ENCODE peak calls at places on chromosomes 7 and 10, in six cellular contexts. J is transverse colon, V is tibial nerve, G is uterus, E is heart left ventricle, K is prostate gland. F is an unnamed sample.

GRCh38 chr10:109889867-109890266 is 33.4 kb downstream of the XPNPEP1 start:
- DNase-seq in V (no peak), E (no peak), K (no peak), G (no peak), J (no peak), F (no peak)

GRCh38 chr7:115183431-115184057 is 261.6 kb downstream of the MDFIC start:
- DNase-seq in E (no peak), G (no peak), K (no peak), V (no peak), J (no peak), F (no peak)

GRCh38 chr7:85186083-85186520 is 754 bp downstream of the SEMA3D start:
- DNase-seq in K (peak), J (peak), V (no peak), E (no peak), G (no peak), F (no peak)

GRCh38 chr7:83872501-83872900 is 223.6 kb upstream of the SEMA3E start:
- DNase-seq in G (no peak), V (no peak), E (no peak), J (no peak), K (no peak), F (no peak)

GRCh38 chr10:93465806-93466675 is 16.1 kb downstream of the MYOF start:
- DNase-seq in V (peak), G (peak), E (peak), K (peak), J (peak), F (peak)

GRCh38 chr10:71835671-71836593 is 15.1 kb downstream of the PSAP start:
- DNase-seq in V (peak), E (peak), J (peak), G (peak), K (no peak), F (peak)

GRCh38 chr10:117431160-117431559 is 55.9 kb upstream of the PDZD8 start:
- DNase-seq in V (no peak), K (no peak), G (no peak), J (no peak), E (no peak), F (no peak)

GRCh38 chr7:106456339-106456738 is 171.6 kb upstream of the NAMPT start:
- DNase-seq in G (no peak), E (no peak), J (no peak), V (no peak), K (no peak), F (no peak)

GRCh38 chr7:94069154-94069739 is 65.1 kb upstream of the BET1 start:
- DNase-seq in G (no peak), V (no peak), K (no peak), J (no peak), E (no peak), F (no peak)

GRCh38 chr7:114539575-114539974 is 125.0 kb downstream of the FOXP2 start:
- DNase-seq in J (peak), E (no peak), V (no peak), G (no peak), K (no peak), F (no peak)

GRCh38 chr10:104642001-104642270 is 846 bp downstream of the SORCS3 start:
- DNase-seq in K (no peak), G (no peak), V (no peak), E (no peak), J (no peak), F (no peak)

GRCh38 chr7:74138945-74139843 is 35.0 kb upstream of the EIF4H start:
- DNase-seq in E (no peak), K (no peak), V (no peak), G (no peak), J (no peak), F (no peak)

GRCh38 chr10:74525885-74526284 is 300.5 kb upstream of the KAT6B start:
- DNase-seq in J (no peak), K (no peak), E (no peak), V (no peak), G (no peak), F (no peak)

GRCh38 chr10:59337254-59337653 is 25.1 kb downstream of the FAM13C start:
- DNase-seq in V (no peak), K (peak), E (peak), J (peak), G (no peak), F (no peak)

DNA sequence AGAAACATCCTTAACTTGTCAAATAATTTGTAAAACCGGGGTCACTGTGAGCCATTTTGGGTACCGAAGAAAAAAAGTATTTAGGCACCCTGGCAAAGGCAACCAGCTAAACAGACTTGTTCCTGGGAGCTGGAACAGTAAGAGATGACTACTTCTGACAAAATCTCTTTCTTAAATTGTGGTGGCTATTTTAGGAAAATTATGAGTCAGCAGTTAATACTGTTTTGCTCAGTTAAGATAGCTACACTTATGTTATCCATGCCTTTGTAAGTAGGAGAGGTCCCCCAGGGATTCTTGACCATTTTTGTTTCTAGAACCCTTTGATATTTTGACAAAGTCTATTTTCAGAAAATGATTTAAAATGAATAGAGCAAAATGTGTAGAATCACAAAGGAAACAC is 68.7 kb downstream of the TAX1BP1 start:
- DNase-seq in V (no peak), K (no peak), J (no peak), G (no peak), E (no peak), F (no peak)
- H3K27ac ChIP-seq in V (no peak), K (no peak), J (no peak), G (no peak), E (peak), F (no peak)

DNA sequence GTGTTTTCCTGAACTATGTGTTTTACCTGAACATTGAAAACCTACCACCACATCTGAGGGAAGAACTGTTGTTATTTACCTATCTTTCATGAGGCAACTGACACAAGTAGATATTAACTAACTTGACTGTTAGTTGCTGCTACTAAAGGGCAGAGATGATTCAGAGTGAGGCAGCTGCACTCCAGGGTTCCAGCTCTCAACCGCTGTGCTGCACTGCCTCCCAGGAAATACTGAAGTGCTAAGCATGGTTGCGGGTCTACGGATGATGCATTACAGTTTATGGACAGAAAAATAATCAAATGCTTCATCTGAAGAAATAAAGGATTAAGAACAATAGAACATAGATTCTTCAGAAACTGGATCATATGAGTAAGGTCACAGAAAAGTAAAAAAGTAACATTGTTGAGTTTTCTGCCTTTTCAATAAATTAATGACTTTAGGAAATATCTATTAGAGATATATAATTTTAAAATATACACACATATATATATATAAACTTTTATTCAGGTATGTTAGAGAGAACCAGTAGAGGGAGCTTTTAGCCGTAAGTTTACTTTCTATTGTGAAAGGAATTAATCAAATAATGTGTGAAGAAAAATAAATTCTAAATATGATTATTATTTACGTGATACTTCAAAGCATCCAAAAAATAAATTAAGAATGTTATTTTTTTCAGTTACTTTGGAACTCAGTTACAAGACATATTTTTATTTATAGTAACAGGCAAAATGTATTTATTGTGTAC is 620.0 kb downstream of the CNTNAP2 start:
- DNase-seq in E (no peak), G (no peak), J (no peak), K (no peak), V (no peak), F (no peak)
- TF ChIP-seq CTCF in E (no peak), G (no peak), J (no peak), K (no peak), V (no peak), F (no peak)

GRCh38 chr10:98402931-98403717 is 11.9 kb downstream of the PYROXD2 start:
- DNase-seq in J (no peak), G (no peak), E (no peak), V (no peak), K (no peak), F (no peak)
- TF ChIP-seq POLR2A in J (no peak), G (no peak), E (no peak), V (no peak), K (no peak), F (no peak)

GRCh38 chr7:90180011-90180585 is 25.8 kb downstream of the STEAP1 start:
- DNase-seq in G (no peak), V (no peak), K (no peak), J (no peak), E (no peak), F (no peak)
- H3K27ac ChIP-seq in G (no peak), V (no peak), K (peak), J (no peak), E (no peak), F (no peak)